ENCODE peak calls at places on chromosomes 2 and 18, in four cellular contexts. D is neural crest cell, H is GM12865, O is GM10248. K is an unnamed sample.

GRCh38 chr18:5106730-5107129 is 90.3 kb downstream of the AKAIN1 start:
- DNase-seq in D (no peak), H (no peak), O (no peak), K (no peak)

GRCh38 chr18:79850731-79851130 is 53.0 kb downstream of the KCNG2 start:
- DNase-seq in D (no peak), H (no peak), O (no peak), K (no peak)

GRCh38 chr18:48922801-48923730 is 27.7 kb downstream of the SMAD7 start:
- DNase-seq in D (no peak), H (peak), O (no peak), K (no peak)

GRCh38 chr18:79532690-79533058 is 136.9 kb downstream of the NFATC1 start:
- DNase-seq in D (no peak), H (no peak), O (no peak), K (no peak)

GRCh38 chr2:151632993-151633592 is 101.2 kb downstream of the NEB start:
- DNase-seq in D (no peak), H (peak), O (no peak), K (peak)

GRCh38 chr2:176088048-176088936 is 4.2 kb upstream of the HOXD13 start:
- DNase-seq in D (peak), H (peak), O (peak), K (no peak)

GRCh38 chr2:213451542-213452256 is 167.4 kb downstream of the SPAG16 start:
- DNase-seq in D (no peak), H (no peak), O (no peak), K (no peak)

GRCh38 chr2:64931536-64932326 is 57.5 kb upstream of the SLC1A4 start:
- DNase-seq in D (no peak), H (peak), O (no peak), K (no peak)

GRCh38 chr2:127700527-127701192 is 637 bp upstream of the SFT2D3 start:
- DNase-seq in D (no peak), H (peak), O (peak), K (peak)

GRCh38 chr2:162573288-162573687 is 229.4 kb downstream of the GCA start:
- DNase-seq in D (no peak), H (no peak), O (no peak), K (no peak)

GRCh38 chr18:49849331-49850217 is 36.2 kb upstream of the ACAA2 start:
- DNase-seq in D (no peak), H (no peak), O (no peak), K (no peak)

GRCh38 chr2:158402665-158403064 is 53.9 kb downstream of the CCDC148 start:
- DNase-seq in D (no peak), H (no peak), O (no peak), K (no peak)

GRCh38 chr2:235690809-235691450 is 197.1 kb downstream of the AGAP1 start:
- DNase-seq in D (no peak), H (no peak), O (no peak), K (no peak)

GRCh38 chr2:45301307-45302010 is 292.2 kb upstream of the SIX2 start:
- DNase-seq in D (no peak), H (no peak), O (no peak), K (no peak)

GRCh38 chr2:181457121-181457740 is at the start of gene ITGA4:
- DNase-seq in D (peak), H (peak), O (peak), K (peak)

GRCh38 chr18:75003089-75003488 is 205.8 kb downstream of the PTGR3 start:
- DNase-seq in D (no peak), H (no peak), O (no peak), K (no peak)

GRCh38 chr2:187971893-187972292 is 319.8 kb upstream of the GULP1 start:
- DNase-seq in D (no peak), H (no peak), O (no peak), K (no peak)

GRCh38 chr18:4510160-4510559 is 55.1 kb upstream of the DLGAP1 start:
- DNase-seq in D (no peak), H (no peak), O (no peak), K (no peak)

GRCh38 chr2:9497017-9497416 is 22.7 kb downstream of the IAH1 start:
- DNase-seq in D (no peak), H (no peak), O (no peak), K (no peak)

GRCh38 chr2:68684197-68684596 is 40.8 kb downstream of the PROKR1 start:
- DNase-seq in D (no peak), H (no peak), O (no peak), K (no peak)

GRCh38 chr18:73544032-73544431 is 603.6 kb downstream of the FBXO15 start:
- DNase-seq in D (no peak), H (no peak), O (no peak), K (no peak)

GRCh38 chr18:8657873-8658521 is 47.4 kb upstream of the MTCL1 start:
- DNase-seq in D (no peak), H (no peak), O (no peak), K (no peak)

GRCh38 chr2:166802475-166802874 is 85.8 kb upstream of the XIRP2 start:
- DNase-seq in D (no peak), H (no peak), O (no peak), K (no peak)

GRCh38 chr2:86768189-86768949 is 22.3 kb downstream of the CD8A start:
- DNase-seq in D (no peak), H (no peak), O (no peak), K (no peak)

GRCh38 chr2:120675460-120676130 is 60.1 kb upstream of the GLI2 start:
- DNase-seq in D (peak), H (peak), O (peak), K (peak)

GRCh38 chr2:43848174-43848573 is 9.4 kb downstream of the ABCG8 start:
- DNase-seq in D (no peak), H (peak), O (peak), K (peak)

GRCh38 chr2:220469201-220469600 is 841.8 kb downstream of the SLC4A3 start:
- DNase-seq in D (no peak), H (no peak), O (no peak), K (no peak)

GRCh38 chr18:9335255-9336045 is 877 bp downstream of the TWSG1 start:
- DNase-seq in D (no peak), H (no peak), O (no peak), K (no peak)

GRCh38 chr2:29811378-29811777 is 110.0 kb downstream of the ALK start:
- DNase-seq in D (no peak), H (no peak), O (no peak), K (no peak)

GRCh38 chr2:167653131-167653530 is 594.3 kb downstream of the STK39 start:
- DNase-seq in D (no peak), H (no peak), O (no peak), K (no peak)

GRCh38 chr2:46308629-46309028 is 11.4 kb downstream of the EPAS1 start:
- DNase-seq in D (no peak), H (no peak), O (no peak), K (no peak)

DNA sequence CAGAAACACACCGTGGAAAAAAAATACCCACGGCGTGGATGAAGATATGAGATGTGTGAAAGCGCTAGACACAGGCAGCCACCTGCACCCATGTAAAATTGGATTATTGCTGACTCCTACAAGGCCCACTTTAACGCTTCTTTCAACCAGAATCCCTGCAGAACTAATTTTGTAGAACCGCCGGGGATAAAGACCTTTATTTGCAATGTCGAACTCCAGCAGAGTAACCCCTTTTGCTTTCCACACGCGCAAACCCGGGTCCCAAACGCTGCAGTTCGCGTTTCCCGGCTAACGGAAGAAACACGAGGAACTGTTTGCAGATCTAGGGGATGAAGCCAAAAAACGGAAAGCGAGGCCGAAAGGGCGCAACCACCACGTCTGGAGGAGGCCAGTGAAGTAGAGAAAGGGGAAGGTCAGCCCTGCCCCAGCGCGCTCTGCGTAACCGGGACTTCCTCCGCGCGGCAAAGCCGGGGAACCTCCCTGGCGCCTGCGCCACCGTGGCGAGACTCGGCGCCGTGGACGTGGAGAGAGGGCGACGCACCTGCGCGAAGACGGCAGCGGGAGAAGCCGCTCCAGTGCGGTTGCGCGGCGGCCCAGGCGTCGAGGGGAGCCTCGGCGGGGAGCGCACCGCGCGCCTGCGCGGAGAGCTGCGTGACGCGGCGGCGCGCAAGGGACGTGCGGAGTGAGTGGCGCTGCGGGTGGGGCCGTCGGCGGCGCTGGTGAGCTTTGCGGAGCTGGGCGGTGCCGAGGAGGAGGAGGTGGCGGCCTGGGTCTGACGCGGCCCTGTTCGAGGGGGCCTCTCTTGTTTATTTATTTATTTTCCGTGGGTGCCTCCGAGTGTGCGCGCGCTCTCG is at the start of gene PPP1CB:
- DNase-seq in D (peak), H (peak), O (peak), K (peak)
- TF ChIP-seq CTCF in D (no peak), H (peak), O (peak), K (peak)

DNA sequence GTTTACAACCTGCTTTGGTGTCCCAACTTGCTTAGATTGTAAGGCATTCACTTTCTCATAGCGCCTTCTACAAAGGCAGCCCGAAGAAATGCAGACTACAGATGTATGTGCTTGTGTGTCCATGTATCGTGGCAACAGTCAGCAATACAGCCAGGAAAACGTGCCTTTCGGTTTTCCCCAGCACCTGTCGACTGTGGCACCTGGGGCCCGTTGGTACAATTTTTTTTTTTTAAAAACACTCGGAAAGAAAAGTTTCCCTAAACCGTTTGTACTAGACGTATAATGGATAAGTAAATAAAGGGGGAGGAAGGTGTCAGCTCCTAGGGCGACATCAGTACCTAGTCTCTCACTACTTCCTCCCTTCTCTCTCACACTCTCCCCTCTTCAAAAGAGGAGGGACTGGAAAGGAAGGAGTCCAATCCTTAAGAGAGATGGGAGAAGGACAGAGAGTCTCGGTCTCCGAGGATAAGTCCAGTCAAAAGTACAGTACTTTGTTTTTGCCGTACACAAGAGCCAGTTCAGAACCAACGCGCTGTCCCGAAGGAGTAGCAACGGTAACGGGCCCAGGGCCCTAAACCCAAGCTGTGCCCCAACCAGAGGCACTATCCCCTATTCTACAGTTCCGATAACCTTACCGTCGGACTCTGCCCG is 788 bp downstream of the PPP4R3B start:
- DNase-seq in D (no peak), H (peak), O (peak), K (peak)
- TF ChIP-seq CTCF in D (no peak), H (no peak), O (no peak), K (no peak)

DNA sequence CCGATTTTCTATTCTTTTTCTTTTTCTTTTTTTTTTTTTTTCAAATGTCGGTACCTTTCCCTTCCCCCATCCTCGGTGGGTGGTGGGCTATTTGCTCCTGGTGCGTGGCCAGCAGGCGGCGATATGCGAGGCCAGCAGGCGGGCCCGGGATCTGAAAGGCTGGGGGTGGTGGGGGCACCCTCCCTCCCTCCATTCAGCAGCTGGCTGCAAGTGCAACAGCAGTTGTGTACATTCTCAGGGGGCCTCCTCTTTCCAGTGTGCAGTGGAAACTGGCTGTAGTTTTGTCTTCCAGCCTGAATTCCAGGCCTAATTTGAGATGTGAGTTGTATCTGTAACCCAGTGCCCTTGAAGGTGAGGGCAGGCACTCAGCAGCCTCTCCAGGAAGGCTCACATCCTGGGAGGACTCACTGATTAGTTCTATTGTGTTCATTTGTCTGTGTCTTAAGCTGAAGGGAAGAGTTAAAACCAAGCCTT is 3.1 kb downstream of the MYCN start:
- DNase-seq in D (peak), H (no peak), O (no peak), K (peak)
- TF ChIP-seq CTCF in D (peak), H (peak), O (no peak), K (no peak)

GRCh38 chr2:121888189-121888557 is 132.7 kb downstream of the TSN start:
- DNase-seq in D (no peak), H (peak), O (no peak), K (no peak)
- TF ChIP-seq CTCF in D (peak), H (peak), O (no peak), K (no peak)

DNA sequence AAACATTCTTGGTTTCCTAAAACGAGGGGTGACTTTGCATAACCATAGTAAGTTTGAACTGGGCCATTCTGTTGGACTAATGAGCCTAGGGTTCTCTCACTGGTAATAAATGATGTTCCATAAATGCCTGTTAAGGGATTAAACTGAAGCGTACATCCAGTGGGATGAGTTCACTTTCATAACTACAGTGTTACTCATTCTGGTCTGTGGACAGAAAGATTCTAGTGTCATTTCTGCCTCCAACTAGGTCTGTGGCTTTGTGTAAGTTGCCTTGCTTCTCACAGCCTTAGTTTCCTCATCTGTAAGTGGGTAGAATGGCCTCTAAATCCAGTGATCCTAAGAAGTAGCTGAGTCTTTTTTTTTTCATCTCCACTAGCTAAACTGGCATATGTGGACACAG is 1860.6 kb upstream of the PIK3C3 start:
- DNase-seq in D (no peak), H (no peak), O (no peak), K (no peak)
- TF ChIP-seq CTCF in D (no peak), H (no peak), O (no peak), K (no peak)

GRCh38 chr2:130372833-130373807 is 17.3 kb downstream of the PTPN18 start:
- DNase-seq in D (no peak), H (no peak), O (no peak), K (peak)
- TF ChIP-seq CTCF in D (peak), H (no peak), O (no peak), K (no peak)